ENCODE peak calls at places on chromosomes 2 and 18, in four cellular contexts. One of them, this sample, is unnamed.

GRCh38 chr2:150358468-150358807 is 129.0 kb downstream of the RND3 start:
- DNase-seq in K562: no peak
- DNase-seq in HL-60: no peak
- DNase-seq in GM12878: no peak
- DNase-seq in this sample: no peak

GRCh38 chr2:120486946-120487345 is 141.0 kb downstream of the INHBB start:
- DNase-seq in K562: peak
- DNase-seq in HL-60: no peak
- DNase-seq in GM12878: no peak
- DNase-seq in this sample: no peak

GRCh38 chr2:100820346-100821254 is 661 bp downstream of the NPAS2 start:
- DNase-seq in K562: no peak
- DNase-seq in HL-60: no peak
- DNase-seq in GM12878: no peak
- DNase-seq in this sample: no peak

GRCh38 chr2:12175323-12175722 is 428.9 kb downstream of the LPIN1 start:
- DNase-seq in K562: no peak
- DNase-seq in HL-60: no peak
- DNase-seq in GM12878: no peak
- DNase-seq in this sample: no peak

GRCh38 chr2:101018934-101019333 is 16.8 kb downstream of the RPL31 start:
- DNase-seq in K562: no peak
- DNase-seq in HL-60: no peak
- DNase-seq in GM12878: no peak
- DNase-seq in this sample: no peak

GRCh38 chr2:238296638-238297457 is 8.4 kb upstream of the PER2 start:
- DNase-seq in K562: no peak
- DNase-seq in HL-60: no peak
- DNase-seq in GM12878: no peak
- DNase-seq in this sample: no peak

GRCh38 chr2:182595650-182596049 is 120.4 kb upstream of the DNAJC10 start:
- DNase-seq in K562: no peak
- DNase-seq in HL-60: no peak
- DNase-seq in GM12878: no peak
- DNase-seq in this sample: no peak

GRCh38 chr2:119810039-119810630 is 50.4 kb downstream of the PTPN4 start:
- DNase-seq in K562: no peak
- DNase-seq in HL-60: no peak
- DNase-seq in GM12878: no peak
- DNase-seq in this sample: no peak

GRCh38 chr2:207066784-207067460 is 98.8 kb downstream of the KLF7 start:
- DNase-seq in K562: no peak
- DNase-seq in HL-60: no peak
- DNase-seq in GM12878: no peak
- DNase-seq in this sample: no peak

GRCh38 chr2:44838116-44838790 is 103.2 kb upstream of the SIX3 start:
- DNase-seq in K562: no peak
- DNase-seq in HL-60: no peak
- DNase-seq in GM12878: no peak
- DNase-seq in this sample: no peak

GRCh38 chr2:232342635-232343565 is 35.7 kb upstream of the ALPP start:
- DNase-seq in K562: no peak
- DNase-seq in HL-60: no peak
- DNase-seq in GM12878: no peak
- DNase-seq in this sample: no peak

GRCh38 chr18:47420130-47420529 is 168.7 kb upstream of the SKOR2 start:
- DNase-seq in K562: no peak
- DNase-seq in HL-60: peak
- DNase-seq in GM12878: no peak
- DNase-seq in this sample: no peak

GRCh38 chr18:47417807-47418206 is 166.3 kb upstream of the SKOR2 start:
- DNase-seq in K562: no peak
- DNase-seq in HL-60: no peak
- DNase-seq in GM12878: no peak
- DNase-seq in this sample: no peak

GRCh38 chr18:47418746-47419145 is 167.3 kb upstream of the SKOR2 start:
- DNase-seq in K562: no peak
- DNase-seq in HL-60: no peak
- DNase-seq in GM12878: no peak
- DNase-seq in this sample: no peak

GRCh38 chr18:47425365-47425764 is 173.9 kb upstream of the SKOR2 start:
- DNase-seq in K562: no peak
- DNase-seq in HL-60: no peak
- DNase-seq in GM12878: no peak
- DNase-seq in this sample: no peak

GRCh38 chr18:47422524-47422923 is 171.1 kb upstream of the SKOR2 start:
- DNase-seq in K562: peak
- DNase-seq in HL-60: no peak
- DNase-seq in GM12878: no peak
- DNase-seq in this sample: no peak
- TF ChIP-seq SPI1 in K562: no peak
- TF ChIP-seq SPI1 in HL-60: no peak
- TF ChIP-seq SPI1 in GM12878: no peak
- TF ChIP-seq SPI1 in this sample: no peak

GRCh38 chr2:240644859-240645301 is 19.6 kb downstream of the GPR35 start:
- DNase-seq in K562: no peak
- DNase-seq in HL-60: no peak
- DNase-seq in GM12878: no peak
- DNase-seq in this sample: no peak
- TF ChIP-seq SPI1 in K562: no peak
- TF ChIP-seq SPI1 in HL-60: no peak
- TF ChIP-seq SPI1 in GM12878: no peak
- TF ChIP-seq SPI1 in this sample: no peak

GRCh38 chr2:7621018-7621814 is 704.0 kb downstream of the RNF144A start:
- DNase-seq in K562: no peak
- DNase-seq in HL-60: no peak
- DNase-seq in GM12878: no peak
- DNase-seq in this sample: no peak

GRCh38 chr2:7627587-7627986 is 710.4 kb downstream of the RNF144A start:
- DNase-seq in K562: no peak
- DNase-seq in HL-60: no peak
- DNase-seq in GM12878: no peak
- DNase-seq in this sample: no peak

GRCh38 chr2:7626139-7626537 is 708.9 kb downstream of the RNF144A start:
- DNase-seq in K562: no peak
- DNase-seq in HL-60: no peak
- DNase-seq in GM12878: no peak
- DNase-seq in this sample: no peak

GRCh38 chr2:7620255-7620654 is 703.0 kb downstream of the RNF144A start:
- DNase-seq in K562: no peak
- DNase-seq in HL-60: no peak
- DNase-seq in GM12878: no peak
- DNase-seq in this sample: no peak

DNA sequence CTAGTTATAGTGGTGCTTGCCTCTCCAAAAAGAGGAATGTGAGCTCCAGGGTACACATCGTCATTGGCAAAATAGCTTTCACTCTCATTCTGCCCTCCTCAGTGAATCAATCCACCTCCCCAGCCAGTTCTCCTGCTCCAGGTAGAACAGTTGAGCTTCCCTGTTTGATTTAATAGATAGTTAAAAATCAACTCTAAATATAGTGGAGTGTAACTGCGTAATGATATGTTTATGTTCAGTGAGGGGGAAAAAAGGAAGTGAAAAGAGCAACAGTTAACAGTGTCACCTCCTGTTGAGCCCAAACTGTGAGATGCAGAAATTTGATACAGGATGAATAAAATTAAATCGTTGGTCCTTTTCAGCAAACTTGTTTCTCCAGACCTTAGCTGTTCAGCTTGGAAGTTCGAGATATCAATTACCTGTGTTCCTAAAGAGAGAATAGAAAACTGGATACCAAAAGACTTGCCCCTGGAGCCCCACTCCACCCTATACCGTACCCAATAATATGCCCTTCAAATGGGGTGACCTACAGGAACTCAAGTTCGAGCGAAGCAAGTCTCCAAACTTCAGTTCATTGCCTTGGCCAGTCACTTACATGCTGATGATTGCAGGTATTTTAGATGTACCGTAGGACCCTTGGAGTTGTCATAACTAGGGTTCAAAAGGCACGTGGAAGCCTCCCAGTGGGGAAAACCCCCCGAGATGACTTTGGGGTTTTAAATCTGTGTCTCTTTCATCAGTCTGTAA is 708.4 kb downstream of the RNF144A start:
- DNase-seq in K562: no peak
- DNase-seq in HL-60: no peak
- DNase-seq in GM12878: peak
- DNase-seq in this sample: no peak
- TF ChIP-seq SPI1 in K562: no peak
- TF ChIP-seq SPI1 in HL-60: no peak
- TF ChIP-seq SPI1 in GM12878: peak
- TF ChIP-seq SPI1 in this sample: peak

DNA sequence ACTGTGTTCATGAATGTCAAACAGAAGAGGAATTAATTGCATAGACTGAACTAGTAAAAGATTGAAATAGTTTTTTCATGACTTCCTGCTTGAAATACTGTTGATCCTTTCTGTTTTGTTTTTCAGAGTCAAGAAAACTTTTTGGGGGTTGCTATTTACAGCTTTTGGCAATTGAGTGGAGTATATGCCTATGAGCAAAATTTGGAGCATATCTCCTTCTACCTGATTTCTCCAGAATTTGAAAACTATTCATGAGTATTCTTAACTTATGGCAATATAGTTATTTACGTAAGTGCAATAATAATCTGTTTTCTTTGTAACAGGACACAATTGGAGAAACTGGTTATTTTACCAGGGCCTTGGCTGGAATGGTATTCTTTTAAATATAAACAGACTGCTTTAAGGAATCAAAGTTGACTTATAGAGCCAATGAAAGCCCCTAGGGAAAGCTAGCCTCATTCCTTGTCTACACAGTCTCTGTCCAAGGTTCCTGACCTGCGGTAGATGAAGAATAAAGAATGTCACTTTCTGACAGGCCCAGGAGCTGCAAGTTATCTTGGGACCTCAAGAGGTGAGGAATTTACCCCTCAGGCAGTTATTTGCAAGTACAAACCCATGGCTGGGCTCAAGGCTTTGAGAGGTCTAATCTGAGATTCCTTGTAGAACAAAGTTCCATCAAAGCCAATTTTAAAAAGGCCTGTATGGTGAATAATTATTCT is 193.5 kb upstream of the NDUFV2 start:
- DNase-seq in K562: no peak
- DNase-seq in HL-60: no peak
- DNase-seq in GM12878: no peak
- DNase-seq in this sample: no peak
- TF ChIP-seq SPI1 in K562: no peak
- TF ChIP-seq SPI1 in HL-60: no peak
- TF ChIP-seq SPI1 in GM12878: no peak
- TF ChIP-seq SPI1 in this sample: no peak

GRCh38 chr2:144524190-144524957 is 4.5 kb upstream of the ZEB2 start:
- DNase-seq in K562: peak
- DNase-seq in HL-60: no peak
- DNase-seq in GM12878: no peak
- DNase-seq in this sample: no peak
- TF ChIP-seq SPI1 in K562: no peak
- TF ChIP-seq SPI1 in HL-60: no peak
- TF ChIP-seq SPI1 in GM12878: no peak
- TF ChIP-seq SPI1 in this sample: no peak

DNA sequence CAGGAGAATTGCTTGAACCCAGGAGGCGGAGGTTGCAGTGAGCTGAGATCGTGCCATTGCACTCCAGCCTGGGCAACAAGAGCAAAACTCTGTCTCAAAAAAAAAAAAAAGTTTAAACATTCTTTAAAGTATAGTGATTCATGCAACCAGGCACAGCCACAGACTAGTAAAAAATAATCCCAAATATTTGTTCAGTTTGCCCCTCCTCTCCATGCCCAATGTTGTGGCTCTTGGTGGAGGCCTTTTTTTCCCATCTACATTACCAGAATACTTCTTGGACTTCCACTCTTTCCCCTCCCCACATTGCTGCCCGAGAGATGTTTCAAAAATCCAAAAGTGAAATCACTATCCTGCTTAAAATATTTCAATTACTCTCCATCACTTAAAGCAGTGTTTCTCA is 5.1 kb upstream of the MALT1 start:
- DNase-seq in K562: no peak
- DNase-seq in HL-60: no peak
- DNase-seq in GM12878: no peak
- DNase-seq in this sample: no peak
- TF ChIP-seq SPI1 in K562: no peak
- TF ChIP-seq SPI1 in HL-60: no peak
- TF ChIP-seq SPI1 in GM12878: no peak
- TF ChIP-seq SPI1 in this sample: no peak

DNA sequence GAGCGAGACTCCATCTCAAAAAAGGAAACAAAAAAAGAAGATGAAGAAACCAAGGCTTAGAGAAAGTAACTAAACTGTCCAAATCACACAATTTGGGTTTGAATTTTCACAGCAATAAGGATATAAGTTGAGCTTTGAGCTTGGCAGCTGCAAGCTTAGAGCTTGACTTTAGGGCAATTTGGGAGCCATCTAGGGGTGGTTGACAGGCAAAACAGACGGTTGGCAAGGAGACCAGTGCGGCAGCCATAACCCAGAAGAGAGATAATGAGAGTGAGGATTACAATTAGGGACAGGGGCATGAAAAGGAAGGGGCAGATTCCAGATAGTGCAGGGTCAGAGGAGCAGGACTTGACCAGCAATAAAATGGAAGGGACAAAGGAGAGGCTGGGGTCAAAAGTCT is 382.2 kb upstream of the HNRNPA3 start:
- DNase-seq in K562: peak
- DNase-seq in HL-60: peak
- DNase-seq in GM12878: no peak
- DNase-seq in this sample: no peak
- TF ChIP-seq SPI1 in K562: no peak
- TF ChIP-seq SPI1 in HL-60: no peak
- TF ChIP-seq SPI1 in GM12878: no peak
- TF ChIP-seq SPI1 in this sample: no peak